ENCODE peak calls at places on chromosome 7, in six cellular contexts. L is ovary, V is hepatocyte, G is GM12878, I is left ventricle myocardium inferior, O is cardiac muscle cell. Y is an unnamed sample. For H3K4me1, the result is how much of the 10 kb centered on the place peaks cover.

GRCh38 chr7:106681815-106682495 is 21.0 kb upstream of the CCDC71L start:
- DNase-seq in I (no peak), V (no peak), O (no peak), G (no peak), L (no peak), Y (no peak)

GRCh38 chr7:45659496-45660139 is 85.5 kb downstream of the ADCY1 start:
- DNase-seq in L (no peak), O (no peak), V (no peak), G (no peak), I (no peak), Y (no peak)

GRCh38 chr7:151009340-151010001 is 14.8 kb downstream of the ATG9B start:
- DNase-seq in G (no peak), I (no peak), V (no peak), O (no peak), L (no peak), Y (no peak)

GRCh38 chr7:151283302-151283701 is 34.8 kb upstream of the SMARCD3 start:
- DNase-seq in O (no peak), I (no peak), L (no peak), V (no peak), G (no peak), Y (no peak)

GRCh38 chr7:64515781-64516180 is 47.1 kb downstream of the ZNF680 start:
- DNase-seq in V (no peak), L (no peak), O (no peak), G (no peak), I (no peak), Y (no peak)

GRCh38 chr7:29955799-29956476 is 33.7 kb downstream of the SCRN1 start:
- DNase-seq in G (no peak), I (no peak), L (no peak), V (no peak), O (no peak), Y (no peak)

GRCh38 chr7:71165708-71166107 is 33.8 kb downstream of the GALNT17 start:
- DNase-seq in O (no peak), I (no peak), V (no peak), G (no peak), L (no peak), Y (no peak)

GRCh38 chr7:38070718-38071117 is 107.3 kb upstream of the STARD3NL start:
- DNase-seq in V (peak), L (no peak), I (no peak), G (no peak), O (peak), Y (no peak)

GRCh38 chr7:158468700-158469296 is 118.8 kb downstream of the PTPRN2 start:
- DNase-seq in O (no peak), L (no peak), G (no peak), V (no peak), I (no peak), Y (no peak)

GRCh38 chr7:158467562-158467961 is 120.1 kb downstream of the PTPRN2 start:
- DNase-seq in L (no peak), G (no peak), I (no peak), V (no peak), O (no peak), Y (no peak)

GRCh38 chr7:158469396-158470051 is 118.1 kb downstream of the PTPRN2 start:
- DNase-seq in O (no peak), G (no peak), L (no peak), I (no peak), V (no peak), Y (no peak)

GRCh38 chr7:158470336-158470735 is 117.3 kb downstream of the PTPRN2 start:
- DNase-seq in I (no peak), V (no peak), L (no peak), G (no peak), O (no peak), Y (no peak)

GRCh38 chr7:158468225-158468624 is 119.4 kb downstream of the PTPRN2 start:
- DNase-seq in G (no peak), V (no peak), O (no peak), L (no peak), I (no peak), Y (no peak)
- H3K4me3 ChIP-seq in G (no peak), V (no peak), O (no peak), L (no peak), I (no peak), Y (no peak)

DNA sequence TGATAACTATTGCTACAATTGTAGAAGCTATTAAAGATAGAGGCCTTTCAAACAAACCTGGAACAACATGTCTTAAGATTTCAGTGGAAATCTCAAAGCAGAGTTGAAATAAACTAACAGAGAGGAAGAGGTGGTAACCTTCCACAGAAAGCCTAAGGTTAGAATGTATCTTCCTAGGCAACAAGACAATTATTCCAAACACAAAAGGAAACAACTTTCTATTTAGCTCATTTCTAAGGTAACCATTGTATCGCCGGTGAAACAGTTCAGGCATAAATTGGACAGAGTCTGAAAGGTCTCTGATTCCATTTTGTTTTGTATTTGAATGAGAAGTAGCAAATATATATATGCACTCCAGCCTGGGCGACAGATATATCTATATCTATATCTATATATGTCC is 30.7 kb upstream of the HYCC1 start:
- DNase-seq in V (no peak), G (no peak), I (no peak), O (no peak), L (no peak), Y (no peak)
- H3K4me1 ChIP-seq in V (under half), G (under half), I (under half), O (under half), L (under half), Y (under half)

GRCh38 chr7:123716877-123717276 is 31.9 kb downstream of the WASL start:
- DNase-seq in O (no peak), I (no peak), L (no peak), G (no peak), V (no peak), Y (no peak)
- TF ChIP-seq CTCF in O (no peak), I (no peak), L (no peak), G (no peak), V (no peak), Y (no peak)

GRCh38 chr7:14457567-14458453 is 444.7 kb downstream of the DGKB start:
- DNase-seq in G (no peak), V (peak), I (peak), L (peak), O (peak), Y (peak)
- H3K4me3 ChIP-seq in G (no peak), V (no peak), I (peak), L (no peak), O (no peak), Y (peak)

DNA sequence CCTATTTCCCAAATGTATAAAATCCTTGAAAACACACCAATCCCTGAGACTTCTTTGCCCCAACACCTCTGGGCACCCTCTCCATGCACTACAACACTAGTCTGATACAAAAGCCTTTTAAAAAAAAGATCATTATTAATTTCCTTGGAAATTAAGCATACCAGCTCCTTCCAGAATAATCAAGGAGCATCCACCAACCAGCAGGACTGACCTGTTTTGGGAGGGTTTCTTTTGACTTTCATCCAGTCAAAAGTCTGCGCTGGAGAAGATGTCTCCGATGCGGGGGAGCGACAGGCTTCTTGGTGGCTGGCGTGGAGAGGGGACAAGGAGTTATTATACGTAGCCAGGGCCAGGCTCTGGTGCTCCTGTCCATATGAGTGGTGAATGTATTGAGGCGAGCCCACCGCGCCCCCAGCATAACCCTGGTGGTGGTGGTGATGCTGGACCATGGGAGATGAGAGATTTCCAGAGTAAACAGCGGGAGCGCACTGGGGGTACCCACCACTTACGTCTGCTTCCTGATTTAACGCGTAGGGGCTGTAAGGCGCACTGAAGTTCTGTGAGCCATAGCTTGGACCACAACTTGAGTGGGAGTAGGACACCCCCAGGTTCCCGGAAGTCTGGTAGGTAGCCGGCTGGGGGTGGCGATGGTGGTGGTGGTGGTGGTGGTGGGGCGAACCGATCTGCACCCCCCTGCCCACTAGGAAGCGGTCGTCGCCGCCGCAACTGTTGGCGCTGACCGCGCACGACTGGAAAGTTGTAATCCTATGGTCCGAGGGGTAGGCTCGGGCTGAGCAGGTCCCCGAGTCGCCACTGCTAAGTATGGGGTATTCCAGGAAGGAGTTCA is 527 bp downstream of the HOXA1 start:
- DNase-seq in L (no peak), G (no peak), V (no peak), O (no peak), I (no peak), Y (no peak)
- H3K4me1 ChIP-seq in L (under half), G (under half), V (under half), O (under half), I (under half), Y (under half)

GRCh38 chr7:109842386-109842785 is 1248.5 kb upstream of the LRRN3 start:
- DNase-seq in I (no peak), V (no peak), L (no peak), G (no peak), O (no peak), Y (no peak)

DNA sequence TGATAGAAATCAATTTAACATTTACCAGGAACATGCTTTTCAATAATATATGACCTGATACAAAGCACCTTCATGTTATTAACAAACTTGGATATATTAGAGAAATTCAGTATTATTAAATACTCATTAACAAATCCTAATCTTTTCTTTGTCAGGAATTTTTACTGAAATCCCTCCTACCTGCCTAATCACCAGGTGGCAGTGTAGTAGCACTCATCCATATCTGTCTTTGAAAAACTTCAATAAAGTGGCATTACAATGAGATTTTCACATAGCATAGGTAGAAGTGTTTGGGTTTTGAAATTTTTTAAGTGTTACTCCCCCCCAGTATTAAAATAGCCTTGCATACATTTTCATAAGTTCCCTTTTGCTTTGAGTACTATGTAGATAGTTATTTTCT is 1246.6 kb upstream of the LRRN3 start:
- DNase-seq in I (no peak), G (no peak), O (peak), L (no peak), V (peak), Y (peak)
- TF ChIP-seq CTCF in I (peak), G (peak), O (peak), L (no peak), V (peak), Y (peak)

Y was measured in BE2C.